ENCODE peak calls at places on chromosomes 13 and 19, in ten cellular contexts. N is gastrocnemius medialis; U is GM23248; J is T-helper 17 cell; H is activated CD4-positive, alpha-beta T cell treated with anti-CD3 and anti-CD28 coated beads, Interleukin-2, amount 50 U/mL, for 24 hours; M is BE2C; L is lower lobe of right lung; T is GM03348; O is posterior cingulate gyrus; B is Daoy. S is an unnamed sample.

GRCh38 chr13:26599885-26600284 is 42.4 kb downstream of the WASF3 start:
- DNase-seq in N (no peak), U (no peak), J (no peak), H (no peak), M (no peak), L (no peak), T (no peak), O (no peak), B (no peak), S (no peak)

GRCh38 chr19:57099199-57099661 is 20.6 kb upstream of the USP29 start:
- DNase-seq in N (no peak), U (peak; percentile 86), J (peak; percentile 30), H (peak; percentile 36), M (peak; percentile 59), L (peak; percentile 70), T (peak; percentile 81), O (peak; percentile 74), B (peak; percentile 83), S (peak; percentile 26)

GRCh38 chr19:11092181-11092538 is 2.9 kb downstream of the LDLR start:
- DNase-seq in N (no peak), U (peak; percentile 87), J (peak; percentile 51), H (peak; percentile 37), M (no peak), L (no peak), T (peak; percentile 58), O (no peak), B (peak; percentile 73), S (no peak)

GRCh38 chr19:10105241-10106099 is 692 bp upstream of the PPAN start:
- DNase-seq in N (no peak), U (peak; percentile 38), J (peak; percentile 69), H (peak; percentile 86), M (no peak), L (no peak), T (no peak), O (no peak), B (no peak), S (no peak)

GRCh38 chr13:40440990-40441820 is 225.2 kb downstream of the FOXO1 start:
- DNase-seq in N (peak; percentile 91), U (peak; percentile 34), J (no peak), H (no peak), M (peak; percentile 21), L (peak; percentile 55), T (no peak), O (peak; percentile 69), B (peak; percentile 55), S (no peak)

GRCh38 chr19:5018224-5019015 is 49.5 kb downstream of the KDM4B start:
- DNase-seq in N (no peak), U (peak; percentile 76), J (no peak), H (no peak), M (no peak), L (no peak), T (peak; percentile 85), O (no peak), B (peak; percentile 34), S (no peak)

GRCh38 chr13:73304442-73304841 is 245.6 kb downstream of the KLF5 start:
- DNase-seq in N (no peak), U (no peak), J (no peak), H (no peak), M (no peak), L (no peak), T (no peak), O (no peak), B (no peak), S (no peak)

GRCh38 chr19:17749912-17750317 is 1.4 kb upstream of the FCHO1 start:
- DNase-seq in N (no peak), U (peak; percentile 44), J (no peak), H (no peak), M (no peak), L (no peak), T (no peak), O (no peak), B (no peak), S (no peak)

GRCh38 chr19:6500837-6501739 is 1.0 kb downstream of the TUBB4A start:
- DNase-seq in N (no peak), U (no peak), J (no peak), H (no peak), M (no peak), L (no peak), T (no peak), O (no peak), B (no peak), S (no peak)

GRCh38 chr13:52319876-52320275 is 86.1 kb downstream of the THSD1 start:
- DNase-seq in N (no peak), U (peak; percentile 9), J (no peak), H (no peak), M (no peak), L (no peak), T (no peak), O (no peak), B (peak; percentile 7), S (no peak)

GRCh38 chr19:7494416-7495098 is 5.7 kb upstream of the PEX11G start:
- DNase-seq in N (peak; percentile 69), U (no peak), J (no peak), H (no peak), M (no peak), L (no peak), T (no peak), O (peak; percentile 77), B (no peak), S (no peak)

GRCh38 chr13:75762967-75763366 is 126.8 kb downstream of the LMO7 start:
- DNase-seq in N (no peak), U (no peak), J (no peak), H (no peak), M (no peak), L (no peak), T (no peak), O (no peak), B (no peak), S (no peak)

GRCh38 chr13:44211753-44212152 is 161.9 kb upstream of the SERP2 start:
- DNase-seq in N (no peak), U (no peak), J (no peak), H (no peak), M (no peak), L (no peak), T (no peak), O (no peak), B (no peak), S (no peak)